ENCODE peak calls at places on chromosomes 13 and 19, in five cellular contexts. One of them, this sample, is unnamed.

GRCh38 chr13:91792054-91792453 is 393.6 kb downstream of the GPC5 start:
- DNase-seq in Karpas-422: no peak
- DNase-seq in CD8-positive, alpha-beta T cell: no peak
- DNase-seq in activated CD4-positive, alpha-beta T cell treated with anti-CD3 and anti-CD28 coated beads for 4 hours: no peak
- DNase-seq in nucleus accumbens: no peak
- DNase-seq in this sample: no peak

GRCh38 chr13:20124303-20124702 is 36.5 kb downstream of the GJA3 start:
- DNase-seq in activated CD4-positive, alpha-beta T cell treated with anti-CD3 and anti-CD28 coated beads for 4 hours: no peak
- DNase-seq in Karpas-422: no peak
- DNase-seq in CD8-positive, alpha-beta T cell: no peak
- DNase-seq in nucleus accumbens: no peak
- DNase-seq in this sample: no peak

GRCh38 chr13:97043302-97043701 is 49.0 kb upstream of the OXGR1 start:
- DNase-seq in activated CD4-positive, alpha-beta T cell treated with anti-CD3 and anti-CD28 coated beads for 4 hours: no peak
- DNase-seq in nucleus accumbens: no peak
- DNase-seq in CD8-positive, alpha-beta T cell: no peak
- DNase-seq in Karpas-422: no peak
- DNase-seq in this sample: no peak

GRCh38 chr13:98142427-98143156 is at the start of gene FARP1:
- DNase-seq in Karpas-422: no peak
- DNase-seq in CD8-positive, alpha-beta T cell: no peak
- DNase-seq in nucleus accumbens: peak
- DNase-seq in activated CD4-positive, alpha-beta T cell treated with anti-CD3 and anti-CD28 coated beads for 4 hours: no peak
- DNase-seq in this sample: no peak

GRCh38 chr19:10815969-10816635 is 19.9 kb downstream of the TMED1 start:
- DNase-seq in Karpas-422: no peak
- DNase-seq in CD8-positive, alpha-beta T cell: no peak
- DNase-seq in activated CD4-positive, alpha-beta T cell treated with anti-CD3 and anti-CD28 coated beads for 4 hours: no peak
- DNase-seq in nucleus accumbens: no peak
- DNase-seq in this sample: no peak

GRCh38 chr19:42242071-42242511 is 311 bp downstream of the GSK3A start:
- DNase-seq in Karpas-422: no peak
- DNase-seq in CD8-positive, alpha-beta T cell: no peak
- DNase-seq in activated CD4-positive, alpha-beta T cell treated with anti-CD3 and anti-CD28 coated beads for 4 hours: peak
- DNase-seq in nucleus accumbens: no peak
- DNase-seq in this sample: no peak

GRCh38 chr13:19597523-19597922 is 35.9 kb upstream of the MPHOSPH8 start:
- DNase-seq in nucleus accumbens: no peak
- DNase-seq in Karpas-422: no peak
- DNase-seq in CD8-positive, alpha-beta T cell: no peak
- DNase-seq in activated CD4-positive, alpha-beta T cell treated with anti-CD3 and anti-CD28 coated beads for 4 hours: no peak
- DNase-seq in this sample: no peak

GRCh38 chr19:35856546-35857149 is at the start of gene KIRREL2:
- DNase-seq in CD8-positive, alpha-beta T cell: no peak
- DNase-seq in activated CD4-positive, alpha-beta T cell treated with anti-CD3 and anti-CD28 coated beads for 4 hours: peak
- DNase-seq in nucleus accumbens: no peak
- DNase-seq in Karpas-422: no peak
- DNase-seq in this sample: peak

GRCh38 chr13:44278164-44278563 is 95.5 kb upstream of the SERP2 start:
- DNase-seq in activated CD4-positive, alpha-beta T cell treated with anti-CD3 and anti-CD28 coated beads for 4 hours: no peak
- DNase-seq in nucleus accumbens: no peak
- DNase-seq in Karpas-422: no peak
- DNase-seq in CD8-positive, alpha-beta T cell: no peak
- DNase-seq in this sample: no peak

GRCh38 chr13:113211774-113212173 is 2.4 kb downstream of the CUL4A start:
- DNase-seq in nucleus accumbens: no peak
- DNase-seq in CD8-positive, alpha-beta T cell: no peak
- DNase-seq in Karpas-422: peak
- DNase-seq in activated CD4-positive, alpha-beta T cell treated with anti-CD3 and anti-CD28 coated beads for 4 hours: no peak
- DNase-seq in this sample: no peak

GRCh38 chr19:12983561-12984142 is 11.6 kb upstream of the NFIX start:
- DNase-seq in nucleus accumbens: peak
- DNase-seq in activated CD4-positive, alpha-beta T cell treated with anti-CD3 and anti-CD28 coated beads for 4 hours: peak
- DNase-seq in Karpas-422: peak
- DNase-seq in CD8-positive, alpha-beta T cell: peak
- DNase-seq in this sample: peak

GRCh38 chr19:21023901-21024300 is 3.4 kb downstream of the ZNF430 start:
- DNase-seq in activated CD4-positive, alpha-beta T cell treated with anti-CD3 and anti-CD28 coated beads for 4 hours: no peak
- DNase-seq in nucleus accumbens: no peak
- DNase-seq in CD8-positive, alpha-beta T cell: no peak
- DNase-seq in Karpas-422: no peak
- DNase-seq in this sample: no peak

GRCh38 chr19:35715355-35715809 is 2.4 kb upstream of the KMT2B start:
- DNase-seq in Karpas-422: no peak
- DNase-seq in CD8-positive, alpha-beta T cell: no peak
- DNase-seq in activated CD4-positive, alpha-beta T cell treated with anti-CD3 and anti-CD28 coated beads for 4 hours: no peak
- DNase-seq in nucleus accumbens: no peak
- DNase-seq in this sample: no peak

GRCh38 chr19:19661675-19662251 is 1.7 kb downstream of the ATP13A1 start:
- DNase-seq in Karpas-422: peak
- DNase-seq in CD8-positive, alpha-beta T cell: no peak
- DNase-seq in activated CD4-positive, alpha-beta T cell treated with anti-CD3 and anti-CD28 coated beads for 4 hours: no peak
- DNase-seq in nucleus accumbens: no peak
- DNase-seq in this sample: peak

GRCh38 chr19:11405846-11406643 is 13.1 kb downstream of the RGL3 start:
- DNase-seq in activated CD4-positive, alpha-beta T cell treated with anti-CD3 and anti-CD28 coated beads for 4 hours: peak
- DNase-seq in nucleus accumbens: no peak
- DNase-seq in CD8-positive, alpha-beta T cell: no peak
- DNase-seq in Karpas-422: no peak
- DNase-seq in this sample: peak

GRCh38 chr13:46666727-46667456 is 113.9 kb downstream of the LRCH1 start:
- DNase-seq in activated CD4-positive, alpha-beta T cell treated with anti-CD3 and anti-CD28 coated beads for 4 hours: no peak
- DNase-seq in CD8-positive, alpha-beta T cell: no peak
- DNase-seq in nucleus accumbens: no peak
- DNase-seq in Karpas-422: no peak
- DNase-seq in this sample: peak

GRCh38 chr19:31597616-31598015 is 248.4 kb upstream of the TSHZ3 start:
- DNase-seq in Karpas-422: no peak
- DNase-seq in CD8-positive, alpha-beta T cell: no peak
- DNase-seq in activated CD4-positive, alpha-beta T cell treated with anti-CD3 and anti-CD28 coated beads for 4 hours: no peak
- DNase-seq in nucleus accumbens: no peak
- DNase-seq in this sample: no peak

GRCh38 chr13:55000844-55001243 is 1972.2 kb downstream of the OLFM4 start:
- DNase-seq in CD8-positive, alpha-beta T cell: no peak
- DNase-seq in Karpas-422: no peak
- DNase-seq in activated CD4-positive, alpha-beta T cell treated with anti-CD3 and anti-CD28 coated beads for 4 hours: no peak
- DNase-seq in nucleus accumbens: no peak
- DNase-seq in this sample: no peak

GRCh38 chr19:9857920-9858746 is 23.0 kb downstream of the PIN1 start:
- DNase-seq in CD8-positive, alpha-beta T cell: no peak
- DNase-seq in nucleus accumbens: no peak
- DNase-seq in Karpas-422: no peak
- DNase-seq in activated CD4-positive, alpha-beta T cell treated with anti-CD3 and anti-CD28 coated beads for 4 hours: peak
- DNase-seq in this sample: peak

GRCh38 chr19:56217039-56217949 is 15.2 kb downstream of the ZSCAN5C start:
- DNase-seq in activated CD4-positive, alpha-beta T cell treated with anti-CD3 and anti-CD28 coated beads for 4 hours: no peak
- DNase-seq in CD8-positive, alpha-beta T cell: no peak
- DNase-seq in Karpas-422: no peak
- DNase-seq in nucleus accumbens: no peak
- DNase-seq in this sample: peak

GRCh38 chr13:91346848-91347211 is 657 bp upstream of the MIR17HG start:
- DNase-seq in nucleus accumbens: no peak
- DNase-seq in Karpas-422: peak
- DNase-seq in CD8-positive, alpha-beta T cell: peak
- DNase-seq in activated CD4-positive, alpha-beta T cell treated with anti-CD3 and anti-CD28 coated beads for 4 hours: peak
- DNase-seq in this sample: peak

GRCh38 chr19:43407416-43408005 is 7.2 kb upstream of the TEX101 start:
- DNase-seq in activated CD4-positive, alpha-beta T cell treated with anti-CD3 and anti-CD28 coated beads for 4 hours: no peak
- DNase-seq in Karpas-422: no peak
- DNase-seq in nucleus accumbens: no peak
- DNase-seq in CD8-positive, alpha-beta T cell: no peak
- DNase-seq in this sample: no peak

GRCh38 chr13:50679321-50679720 is 164.2 kb downstream of the DLEU7 start:
- DNase-seq in CD8-positive, alpha-beta T cell: no peak
- DNase-seq in Karpas-422: no peak
- DNase-seq in nucleus accumbens: no peak
- DNase-seq in activated CD4-positive, alpha-beta T cell treated with anti-CD3 and anti-CD28 coated beads for 4 hours: no peak
- DNase-seq in this sample: no peak

GRCh38 chr13:113854238-113855011 is 9.5 kb downstream of the GAS6 start:
- DNase-seq in activated CD4-positive, alpha-beta T cell treated with anti-CD3 and anti-CD28 coated beads for 4 hours: no peak
- DNase-seq in nucleus accumbens: peak
- DNase-seq in Karpas-422: no peak
- DNase-seq in CD8-positive, alpha-beta T cell: no peak
- DNase-seq in this sample: peak

GRCh38 chr13:101452519-101453485 is at the start of gene ITGBL1:
- DNase-seq in activated CD4-positive, alpha-beta T cell treated with anti-CD3 and anti-CD28 coated beads for 4 hours: no peak
- DNase-seq in Karpas-422: no peak
- DNase-seq in nucleus accumbens: no peak
- DNase-seq in CD8-positive, alpha-beta T cell: no peak
- DNase-seq in this sample: no peak

GRCh38 chr19:35220315-35220921 is 8.1 kb downstream of the FAM187B start:
- DNase-seq in nucleus accumbens: no peak
- DNase-seq in activated CD4-positive, alpha-beta T cell treated with anti-CD3 and anti-CD28 coated beads for 4 hours: no peak
- DNase-seq in Karpas-422: no peak
- DNase-seq in CD8-positive, alpha-beta T cell: no peak
- DNase-seq in this sample: no peak

GRCh38 chr19:10203686-10204085 is 8.9 kb upstream of the DNMT1 start:
- DNase-seq in activated CD4-positive, alpha-beta T cell treated with anti-CD3 and anti-CD28 coated beads for 4 hours: no peak
- DNase-seq in nucleus accumbens: no peak
- DNase-seq in Karpas-422: no peak
- DNase-seq in CD8-positive, alpha-beta T cell: no peak
- DNase-seq in this sample: no peak

GRCh38 chr13:113495494-113496251 is 5.2 kb upstream of the DCUN1D2 start:
- DNase-seq in activated CD4-positive, alpha-beta T cell treated with anti-CD3 and anti-CD28 coated beads for 4 hours: no peak
- DNase-seq in Karpas-422: no peak
- DNase-seq in nucleus accumbens: no peak
- DNase-seq in CD8-positive, alpha-beta T cell: no peak
- DNase-seq in this sample: no peak